ENCODE peak calls at places on chromosomes 16 and 17, in six cellular contexts. T is H1, D is IMR-90, Y is neuronal stem cell, A is trophoblast cell, Z is H9. M is an unnamed sample.

GRCh38 chr16:72985148-72985882 is 62.6 kb downstream of the ZFHX3 start:
- DNase-seq in Y (no peak), Z (no peak), A (no peak), T (no peak), D (peak), M (no peak)

GRCh38 chr17:352421-353212 is at the start of gene RPH3AL:
- DNase-seq in T (no peak), Z (peak), D (no peak), A (no peak), Y (peak), M (peak)

GRCh38 chr17:82985973-82986372 is 93.4 kb upstream of the METRNL start:
- DNase-seq in T (no peak), Z (peak), D (peak), Y (no peak), A (no peak), M (peak)

GRCh38 chr16:54945063-54945462 is 14.4 kb downstream of the IRX5 start:
- DNase-seq in A (no peak), Z (no peak), Y (no peak), T (no peak), D (no peak), M (no peak)

GRCh38 chr17:34998205-34998604 is 17.9 kb downstream of the LIG3 start:
- DNase-seq in A (peak), T (peak), Y (peak), Z (peak), D (peak), M (peak)

GRCh38 chr16:84354306-84354705 is 14.0 kb upstream of the ATP2C2 start:
- DNase-seq in A (peak), T (no peak), Z (no peak), D (no peak), Y (no peak), M (no peak)

GRCh38 chr17:28030386-28030785 is 12.1 kb upstream of the NLK start:
- DNase-seq in Y (no peak), A (no peak), Z (no peak), T (no peak), D (no peak), M (no peak)

GRCh38 chr17:80035937-80036714 is at the start of gene CCDC40:
- DNase-seq in A (peak), D (peak), T (no peak), Z (peak), Y (peak), M (peak)

GRCh38 chr17:32266389-32267269 is 997 bp downstream of the RHBDL3 start:
- DNase-seq in Y (peak), A (no peak), T (no peak), D (no peak), Z (peak), M (peak)

GRCh38 chr16:79358188-79358587 is 242.3 kb downstream of the MAF start:
- DNase-seq in Y (no peak), T (no peak), A (no peak), D (no peak), Z (no peak), M (no peak)

GRCh38 chr17:44283374-44284023 is 15.6 kb upstream of the SLC4A1 start:
- DNase-seq in Z (no peak), T (no peak), D (no peak), Y (no peak), A (no peak), M (no peak)

DNA sequence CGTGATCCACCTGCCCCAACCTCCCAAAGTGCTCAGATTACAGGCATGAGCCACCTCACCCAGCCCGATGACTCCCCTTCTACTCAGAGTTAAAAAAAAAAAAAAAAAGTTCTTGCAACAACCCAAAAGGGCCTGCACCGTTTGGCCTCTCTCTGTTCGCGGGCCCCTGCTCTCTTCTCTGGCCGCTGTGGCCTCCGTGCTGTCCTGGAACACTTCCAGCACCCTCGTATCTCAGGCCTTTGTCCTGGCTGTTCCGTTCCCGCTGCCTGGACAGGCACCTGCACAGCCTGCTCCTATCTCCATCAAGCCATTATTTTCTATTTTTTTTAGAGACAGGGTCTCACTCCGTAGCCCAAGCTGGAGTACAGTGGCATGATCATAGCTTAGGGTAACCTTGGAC is 10.8 kb downstream of the MYO1C start:
- DNase-seq in Z (no peak), T (no peak), A (no peak), D (no peak), Y (no peak), M (no peak)
- H3K27ac ChIP-seq in Z (no peak), T (no peak), A (no peak), D (no peak), Y (no peak), M (no peak)

DNA sequence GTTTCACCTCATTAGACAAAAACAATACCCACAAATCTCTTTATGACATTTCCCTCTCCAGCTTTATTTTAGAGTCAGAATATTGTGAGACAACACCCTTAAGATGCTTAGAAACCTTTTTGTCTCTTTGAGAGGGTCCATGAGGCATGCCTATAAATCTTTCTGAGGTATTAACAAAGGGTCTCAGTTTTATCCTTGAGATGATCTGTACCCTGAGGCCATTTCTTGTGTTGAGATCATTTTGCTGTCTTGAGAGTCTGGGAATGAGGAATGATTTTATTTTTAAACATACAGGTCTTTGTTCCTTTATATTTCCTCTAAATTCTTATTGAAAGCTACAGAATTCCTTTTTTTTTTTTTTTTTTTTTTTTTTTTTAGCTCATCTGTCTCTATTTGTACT is 179.7 kb upstream of the HS3ST4 start:
- DNase-seq in Z (no peak), T (no peak), A (no peak), D (no peak), Y (no peak), M (no peak)
- H2BK5ac ChIP-seq in Z (no peak), T (no peak), A (no peak), D (no peak), Y (no peak), M (no peak)

GRCh38 chr17:61400058-61400785 is 579 bp downstream of the TBX2 start:
- DNase-seq in T (no peak), Z (peak), A (peak), Y (no peak), D (peak), M (peak)
- H4K8ac ChIP-seq in T (no peak), Z (no peak), A (no peak), Y (no peak), D (peak), M (no peak)

GRCh38 chr16:20903116-20903888 is 2.7 kb downstream of the LYRM1 start:
- DNase-seq in Y (no peak), D (no peak), T (no peak), A (no peak), Z (no peak), M (no peak)
- H3K27ac ChIP-seq in Y (no peak), D (no peak), T (no peak), A (no peak), Z (no peak), M (no peak)

GRCh38 chr16:3938843-3939624 is 58.5 kb upstream of the CREBBP start:
- DNase-seq in A (peak), D (peak), Z (peak), T (peak), Y (peak), M (peak)
- H2BK5ac ChIP-seq in A (no peak), D (peak), Z (no peak), T (peak), Y (no peak), M (no peak)

GRCh38 chr17:48727415-48728175 is 955 bp downstream of the HOXB13 start:
- DNase-seq in T (no peak), A (no peak), D (no peak), Y (no peak), Z (no peak), M (no peak)

GRCh38 chr17:48730240-48730550 is 1.6 kb upstream of the HOXB13 start:
- DNase-seq in D (no peak), A (no peak), Z (no peak), T (no peak), Y (no peak), M (no peak)

GRCh38 chr17:48726916-48727286 is 1.6 kb downstream of the HOXB13 start:
- DNase-seq in D (no peak), Z (no peak), Y (no peak), A (no peak), T (no peak), M (no peak)

GRCh38 chr17:48729335-48730239 is 1.0 kb upstream of the HOXB13 start:
- DNase-seq in Z (no peak), A (no peak), Y (no peak), D (no peak), T (no peak), M (no peak)

GRCh38 chr17:48728232-48729231 is at the start of gene HOXB13:
- DNase-seq in Z (peak), A (peak), D (peak), Y (no peak), T (no peak), M (peak)
- H4K8ac ChIP-seq in Z (no peak), A (no peak), D (no peak), Y (no peak), T (peak), M (no peak)

GRCh38 chr16:11725457-11725856 is 17.2 kb downstream of the TXNDC11 start:
- DNase-seq in A (no peak), D (peak), Z (no peak), T (no peak), Y (no peak), M (no peak)

GRCh38 chr16:11719171-11719570 is 23.5 kb downstream of the TXNDC11 start:
- DNase-seq in T (no peak), A (no peak), D (no peak), Y (no peak), Z (no peak), M (no peak)

GRCh38 chr16:11726008-11726407 is 16.6 kb downstream of the TXNDC11 start:
- DNase-seq in Y (no peak), Z (no peak), T (no peak), D (no peak), A (no peak), M (no peak)

GRCh38 chr16:11721781-11722467 is 20.7 kb downstream of the TXNDC11 start:
- DNase-seq in A (no peak), T (no peak), D (no peak), Z (no peak), Y (no peak), M (no peak)

DNA sequence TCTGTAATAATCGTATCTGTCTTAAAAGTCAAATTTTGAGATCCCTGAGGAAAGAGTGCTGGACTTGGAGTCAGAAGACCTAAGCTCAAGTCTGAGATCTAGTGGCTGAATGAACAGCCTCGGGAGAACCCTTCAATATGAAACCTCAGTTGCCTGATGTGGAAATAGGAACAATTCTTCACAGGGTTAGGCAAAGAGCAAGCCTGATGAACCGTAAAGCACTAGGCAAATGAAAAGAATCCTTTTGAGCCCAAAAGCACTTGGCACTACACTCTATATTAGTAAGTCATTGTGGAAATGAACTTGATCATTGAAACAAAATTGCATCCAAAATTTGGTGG is 20.2 kb downstream of the TXNDC11 start:
- DNase-seq in D (no peak), Y (no peak), A (no peak), T (no peak), Z (no peak), M (no peak)
- H3K27ac ChIP-seq in D (no peak), Y (no peak), A (no peak), T (no peak), Z (no peak), M (no peak)

GRCh38 chr16:3717235-3718018 is at the start of gene TRAP1:
- DNase-seq in Y (peak), A (peak), D (peak), Z (peak), T (no peak), M (peak)
- H2BK5ac ChIP-seq in Y (peak), A (peak), D (peak), Z (no peak), T (peak), M (peak)

M was measured in mesendoderm.